ENCODE peak calls at places on chromosomes 4 and X, in four cellular contexts. Y is AG10803, W is thyroid gland, D is lower lobe of right lung. L is an unnamed sample.

GRCh38 chr4:170853422-170854021 is 763.8 kb upstream of the AADAT start:
- DNase-seq in Y (peak; percentile 11), W (peak; percentile 55), D (peak; percentile 41), L (peak; percentile 19)

GRCh38 chr4:21512351-21512750 is 436.2 kb downstream of the KCNIP4 start:
- DNase-seq in Y (peak; percentile 12), W (no peak), D (no peak), L (peak; percentile 56)

GRCh38 chrX:119698835-119699234 is 5.9 kb upstream of the SEPTIN6 start:
- DNase-seq in Y (peak; percentile 82), W (peak; percentile 3), D (no peak), L (peak; percentile 81)

GRCh38 chr4:139934336-139934735 is 219.6 kb downstream of the MAML3 start:
- DNase-seq in Y (peak; percentile 62), W (no peak), D (no peak), L (no peak)

GRCh38 chr4:118367872-118368271 is 15.1 kb upstream of the PRSS12 start:
- DNase-seq in Y (no peak), W (no peak), D (no peak), L (no peak)

GRCh38 chr4:59945277-59945676 is 1254.8 kb upstream of the ADGRL3 start:
- DNase-seq in Y (no peak), W (no peak), D (no peak), L (no peak)

GRCh38 chr4:871484-871883 is 45.6 kb upstream of the CPLX1 start:
- DNase-seq in Y (no peak), W (no peak), D (no peak), L (no peak)

GRCh38 chr4:185936650-185937376 is 124.8 kb upstream of the SORBS2 start:
- DNase-seq in Y (no peak), W (peak; percentile 16), D (no peak), L (peak; percentile 30)

GRCh38 chr4:1154523-1155182 is 17.7 kb downstream of the SPON2 start:
- DNase-seq in Y (peak; percentile 34), W (peak; percentile 53), D (peak; percentile 58), L (peak; percentile 56)

GRCh38 chrX:2965965-2966364 is 36.8 kb upstream of the ARSD start:
- DNase-seq in Y (no peak), W (no peak), D (no peak), L (no peak)

GRCh38 chr4:183855651-183856190 is 49.4 kb upstream of the STOX2 start:
- DNase-seq in Y (no peak), W (no peak), D (no peak), L (no peak)

GRCh38 chr4:125390126-125390525 is 75.4 kb downstream of the FAT4 start:
- DNase-seq in Y (peak; percentile 85), W (no peak), D (no peak), L (peak; percentile 75)
- H3K4me3 ChIP-seq in Y (peak overlapping the region; percentile 29), W (no peak overlapping the region), D (peak overlapping the region; percentile 3), L (peak overlapping the region; percentile 34)

GRCh38 chrX:20362268-20363002 is 95.7 kb upstream of the RPS6KA3 start:
- DNase-seq in Y (peak; percentile 53), W (no peak), D (no peak), L (peak; percentile 48)
- H3K4me3 ChIP-seq in Y (no peak overlapping the region), W (no peak overlapping the region), D (no peak overlapping the region), L (no peak overlapping the region)

DNA sequence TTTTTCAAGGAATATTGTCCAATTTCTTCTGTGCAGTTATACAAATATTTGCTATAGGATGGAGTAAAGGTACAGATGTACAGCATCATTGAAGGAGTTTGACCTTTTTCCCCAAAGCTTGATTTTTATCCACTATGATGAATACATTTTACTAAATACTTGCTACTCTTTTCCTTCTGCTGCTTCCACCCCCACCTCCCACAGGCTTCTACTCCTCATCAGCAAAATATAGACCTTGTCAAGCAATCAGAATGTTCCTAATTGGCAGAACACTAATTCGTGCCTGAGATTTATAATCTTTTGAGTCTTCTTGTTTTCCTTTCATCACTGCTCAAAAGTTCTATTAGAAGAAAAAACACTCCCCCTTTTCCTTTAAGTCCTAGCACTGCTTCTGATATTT is 3.8 kb upstream of the THAP9 start:
- DNase-seq in Y (no peak), W (no peak), D (no peak), L (no peak)
- H3K4me3 ChIP-seq in Y (no peak overlapping the region), W (no peak overlapping the region), D (no peak overlapping the region), L (no peak overlapping the region)

GRCh38 chr4:69524708-69525107 is 29.0 kb upstream of the UGT2B4 start:
- DNase-seq in Y (no peak), W (no peak), D (no peak), L (peak; percentile 78)

GRCh38 chr4:69518543-69519198 is 23.0 kb upstream of the UGT2B4 start:
- DNase-seq in Y (no peak), W (no peak), D (no peak), L (peak; percentile 17)

GRCh38 chr4:69522554-69522953 is 26.8 kb upstream of the UGT2B4 start:
- DNase-seq in Y (no peak), W (no peak), D (no peak), L (no peak)

GRCh38 chr4:69518102-69518501 is 22.4 kb upstream of the UGT2B4 start:
- DNase-seq in Y (no peak), W (no peak), D (no peak), L (no peak)

DNA sequence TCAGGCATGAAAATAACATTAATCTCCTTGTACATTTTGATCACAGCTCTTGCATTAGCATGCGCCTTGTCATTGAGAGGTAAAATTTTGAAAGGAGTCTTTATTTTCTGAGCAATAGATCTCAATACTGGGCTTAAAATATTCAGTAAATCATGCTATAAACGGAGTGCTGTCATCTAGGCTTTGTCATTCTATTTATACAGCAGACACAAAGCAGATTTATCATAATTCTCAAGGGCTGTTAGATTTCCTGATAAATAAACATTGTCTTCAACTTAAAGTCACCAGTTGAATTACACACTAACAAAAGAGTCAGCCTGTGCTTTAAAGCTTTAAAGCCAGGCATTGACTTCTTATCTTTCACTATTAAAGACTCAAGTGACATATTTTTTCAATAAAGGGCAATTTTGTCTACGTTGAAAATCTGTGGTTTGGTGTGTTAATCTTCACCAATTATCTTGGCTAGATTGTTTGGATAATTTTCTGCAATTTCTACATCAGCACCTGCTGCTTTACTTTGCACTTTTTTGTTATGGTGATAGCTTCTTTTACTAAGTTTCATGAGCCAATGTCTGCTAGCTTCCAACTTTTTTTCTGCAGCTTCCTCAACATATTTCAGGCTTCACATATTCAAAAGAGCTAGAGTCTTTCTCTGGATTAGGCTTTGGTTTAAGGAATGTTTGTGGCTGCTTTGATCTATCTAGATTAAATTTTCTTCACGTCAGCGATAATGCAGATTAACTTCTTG is 27.9 kb upstream of the UGT2B4 start:
- DNase-seq in Y (no peak), W (no peak), D (no peak), L (peak; percentile 23)
- H3K4me3 ChIP-seq in Y (no peak overlapping the region), W (no peak overlapping the region), D (no peak overlapping the region), L (no peak overlapping the region)

GRCh38 chrX:27968891-27969290 is 12.4 kb downstream of the DCAF8L1 start:
- DNase-seq in Y (no peak), W (no peak), D (no peak), L (no peak)
- H3K4me3 ChIP-seq in Y (no peak overlapping the region), W (no peak overlapping the region), D (no peak overlapping the region), L (no peak overlapping the region)

DNA sequence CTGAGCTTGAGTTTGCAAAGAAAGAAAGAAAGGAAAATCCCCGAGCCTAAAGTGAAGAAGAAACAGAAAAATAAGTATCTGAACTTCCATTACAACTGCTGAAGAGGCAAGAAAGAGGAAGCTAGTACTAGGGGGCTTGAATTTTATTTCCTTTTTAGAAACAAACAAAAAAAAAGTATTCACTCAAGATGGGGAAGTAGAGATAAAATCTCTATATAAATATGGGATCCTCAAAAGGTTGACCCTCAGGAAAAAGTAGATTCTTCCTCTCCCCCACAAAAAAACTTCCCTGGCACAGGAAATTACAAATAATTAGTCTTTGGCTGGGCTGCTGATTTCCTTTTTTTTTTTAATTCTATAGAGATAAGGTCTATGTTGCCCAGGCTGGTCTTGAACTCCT is 16.0 kb downstream of the LRBA start:
- DNase-seq in Y (no peak), W (no peak), D (no peak), L (no peak)
- H3K4me3 ChIP-seq in Y (no peak overlapping the region), W (no peak overlapping the region), D (no peak overlapping the region), L (no peak overlapping the region)

GRCh38 chrX:107715331-107716044 is 60.1 kb downstream of the TSC22D3 start:
- DNase-seq in Y (peak; percentile 50), W (peak; percentile 41), D (peak; percentile 51), L (peak; percentile 44)

GRCh38 chrX:107712231-107713204 is 63.1 kb downstream of the TSC22D3 start:
- DNase-seq in Y (peak; percentile 44), W (peak; percentile 46), D (no peak), L (peak; percentile 31)

GRCh38 chrX:107716045-107716684 is 59.4 kb downstream of the TSC22D3 start:
- DNase-seq in Y (peak; percentile 23), W (no peak), D (peak; percentile 54), L (peak; percentile 19)

GRCh38 chrX:107713205-107714195 is 62.1 kb downstream of the TSC22D3 start:
- DNase-seq in Y (peak; percentile 17), W (peak; percentile 64), D (no peak), L (no peak)

GRCh38 chrX:107714196-107714811 is 61.3 kb downstream of the TSC22D3 start:
- DNase-seq in Y (peak; percentile 8), W (peak; percentile 57), D (peak; percentile 54), L (no peak)
- H3K4me3 ChIP-seq in Y (no peak overlapping the region), W (peak overlapping the region; percentile 91), D (peak overlapping the region; percentile 73), L (no peak overlapping the region)

DNA sequence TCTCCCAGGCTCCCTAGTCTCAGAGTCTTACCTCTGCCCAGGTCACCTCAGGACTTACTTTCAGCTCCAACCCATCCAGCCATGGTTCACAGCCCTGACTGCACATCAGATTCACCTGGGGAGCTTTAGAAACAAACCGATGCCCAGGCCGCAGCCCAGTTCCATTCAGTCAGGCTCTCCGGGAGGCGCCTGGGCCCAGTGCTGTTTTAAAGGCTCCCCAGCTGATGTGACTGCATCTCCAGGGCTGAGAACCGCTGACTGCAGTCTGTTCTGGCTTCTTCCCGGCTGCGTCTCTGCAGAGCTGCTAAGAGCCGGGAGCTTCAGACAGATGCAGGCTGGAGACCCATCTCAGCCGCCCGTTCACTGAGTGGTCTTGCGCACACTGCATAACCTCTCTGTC is 44.4 kb upstream of the LGI2 start:
- DNase-seq in Y (no peak), W (peak; percentile 85), D (no peak), L (no peak)
- H3K4me3 ChIP-seq in Y (no peak overlapping the region), W (no peak overlapping the region), D (no peak overlapping the region), L (no peak overlapping the region)

GRCh38 chr4:76562161-76562560 is 127.1 kb downstream of the SHROOM3 start:
- DNase-seq in Y (peak; percentile 78), W (no peak), D (no peak), L (peak; percentile 76)
- H3K4me3 ChIP-seq in Y (no peak overlapping the region), W (no peak overlapping the region), D (no peak overlapping the region), L (no peak overlapping the region)

DNA sequence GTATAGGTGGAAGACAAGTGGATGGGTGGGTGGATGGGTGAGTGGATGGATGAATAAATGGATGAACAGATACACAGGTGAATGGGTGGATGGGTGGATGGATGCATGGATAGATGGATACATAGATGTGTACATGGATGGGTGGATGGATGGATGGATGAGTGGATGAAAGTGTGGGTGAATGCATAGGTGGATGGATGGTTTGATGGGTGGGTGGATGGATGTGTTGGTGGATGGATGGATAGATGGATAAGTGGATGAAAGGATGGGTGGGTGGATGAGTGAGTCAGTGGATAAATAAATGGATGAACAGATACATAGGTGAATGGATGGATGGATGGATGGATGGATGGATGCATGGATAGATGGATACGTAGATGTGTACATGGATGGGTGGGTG is 1.6 kb downstream of the CRLF2 start:
- DNase-seq in Y (no peak), W (no peak), D (no peak), L (no peak)
- H3K4me3 ChIP-seq in Y (no peak overlapping the region), W (no peak overlapping the region), D (no peak overlapping the region), L (no peak overlapping the region)